ENCODE peak calls at places on chromosomes 5 and 9, in four cellular contexts. W is fibroblast of pulmonary artery, G is mesothelial cell of epicardium, T is PC-3. J is an unnamed sample.

GRCh38 chr5:72071906-72072305 is 35.4 kb upstream of the MAP1B start:
- DNase-seq in G (no peak), T (no peak), W (no peak), J (no peak)

GRCh38 chr9:8030095-8030494 is 230.5 kb upstream of the DMAC1 start:
- DNase-seq in T (peak), W (no peak), G (no peak), J (no peak)

GRCh38 chr5:1246711-1247431 is 21.7 kb downstream of the SLC6A18 start:
- DNase-seq in W (peak), T (peak), G (peak), J (no peak)

GRCh38 chr5:151212361-151212899 is 11.5 kb downstream of the CCDC69 start:
- DNase-seq in W (no peak), G (no peak), T (no peak), J (no peak)

GRCh38 chr9:14713187-14713799 is 9.2 kb downstream of the CER1 start:
- DNase-seq in G (no peak), T (peak), W (no peak), J (no peak)

GRCh38 chr5:1386274-1386717 is 41.4 kb upstream of the CLPTM1L start:
- DNase-seq in W (peak), T (peak), G (peak), J (no peak)

GRCh38 chr9:125343518-125344284 is 82.1 kb downstream of the GAPVD1 start:
- DNase-seq in G (no peak), W (peak), T (peak), J (no peak)

GRCh38 chr9:5582835-5583195 is 46.1 kb upstream of the RIC1 start:
- DNase-seq in G (no peak), T (no peak), W (peak), J (no peak)

GRCh38 chr9:78866228-78867132 is 569.6 kb downstream of the PSAT1 start:
- DNase-seq in W (peak), G (no peak), T (peak), J (no peak)

GRCh38 chr5:178590141-178590923 is at the start of gene COL23A1:
- DNase-seq in G (peak), W (peak), T (peak), J (peak)
- TF ChIP-seq CTCF in G (peak), W (peak), T (peak), J (peak)

GRCh38 chr9:109012876-109013677 is at the start of gene CTNNAL1:
- DNase-seq in W (peak), T (peak), G (peak), J (peak)

GRCh38 chr9:109015026-109015280 is 1.7 kb upstream of the CTNNAL1 start:
- DNase-seq in T (no peak), G (no peak), W (no peak), J (no peak)

GRCh38 chr9:109013678-109014145 is 413 bp upstream of the CTNNAL1 start:
- DNase-seq in T (no peak), G (no peak), W (peak), J (no peak)

GRCh38 chr9:109016132-109016531 is 2.8 kb upstream of the CTNNAL1 start:
- DNase-seq in T (no peak), W (no peak), G (no peak), J (no peak)

DNA sequence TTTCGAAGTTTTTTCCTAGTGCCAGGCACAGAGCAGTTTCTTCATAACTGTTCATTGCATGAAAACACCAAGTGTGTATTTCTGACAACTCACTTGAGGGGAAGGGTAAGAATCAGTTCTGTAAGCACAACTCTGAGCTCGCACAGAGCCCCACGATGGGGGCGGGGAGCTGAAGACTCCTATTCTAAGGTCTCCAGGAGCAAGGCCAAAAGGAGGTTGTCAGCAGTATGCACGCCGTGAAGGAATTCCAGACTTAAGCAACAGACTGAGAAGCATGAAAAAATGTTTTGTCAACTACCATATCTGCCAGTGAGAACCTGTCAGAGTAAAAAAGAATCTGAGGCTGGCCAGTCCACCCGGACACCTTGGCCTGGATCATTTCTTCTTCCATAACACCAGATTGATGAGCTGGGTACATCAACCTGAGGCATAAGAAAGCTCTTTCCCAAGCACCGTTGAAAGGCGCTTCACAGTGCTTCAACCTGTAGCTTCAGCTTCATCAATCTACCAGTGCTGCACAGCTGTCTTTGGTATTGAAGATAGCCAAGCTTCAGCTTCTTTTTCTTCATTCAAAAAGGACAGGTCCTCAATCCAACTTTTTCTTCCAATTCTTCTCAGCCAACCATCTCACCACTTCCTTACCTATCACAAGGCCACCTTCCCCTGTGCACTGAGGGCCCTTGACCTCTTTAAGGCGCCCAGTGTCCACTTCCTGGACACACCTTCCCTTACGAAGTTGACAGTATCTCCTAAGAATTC is 1.1 kb upstream of the CTNNAL1 start:
- DNase-seq in T (no peak), W (peak), G (no peak), J (no peak)
- TF ChIP-seq CTCF in T (no peak), W (no peak), G (no peak), J (no peak)

GRCh38 chr5:127170918-127171600 is 97.8 kb upstream of the C5orf63 start:
- DNase-seq in W (no peak), G (no peak), T (no peak), J (no peak)

DNA sequence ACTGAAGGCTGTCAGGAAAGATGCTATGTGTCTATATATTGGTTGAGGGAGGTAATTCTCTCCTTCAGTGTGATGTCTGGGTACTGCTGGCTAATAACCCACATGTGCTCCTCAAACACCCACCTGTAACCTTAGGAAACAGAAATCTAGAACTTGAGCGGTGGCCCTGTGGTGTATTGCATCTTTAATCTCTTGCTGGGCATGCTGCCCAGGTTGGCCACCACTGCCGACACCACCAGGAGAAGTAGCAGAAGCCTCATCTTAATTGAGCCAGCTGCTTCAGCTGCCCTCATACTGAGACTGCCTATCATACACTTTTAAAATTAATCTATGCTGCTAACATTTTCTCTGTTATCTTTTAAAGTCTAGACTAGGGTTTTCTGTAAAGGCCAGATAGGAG is 103.5 kb upstream of the C5orf63 start:
- DNase-seq in T (no peak), G (no peak), W (no peak), J (no peak)
- TF ChIP-seq CTCF in T (no peak), G (no peak), W (no peak), J (no peak)

DNA sequence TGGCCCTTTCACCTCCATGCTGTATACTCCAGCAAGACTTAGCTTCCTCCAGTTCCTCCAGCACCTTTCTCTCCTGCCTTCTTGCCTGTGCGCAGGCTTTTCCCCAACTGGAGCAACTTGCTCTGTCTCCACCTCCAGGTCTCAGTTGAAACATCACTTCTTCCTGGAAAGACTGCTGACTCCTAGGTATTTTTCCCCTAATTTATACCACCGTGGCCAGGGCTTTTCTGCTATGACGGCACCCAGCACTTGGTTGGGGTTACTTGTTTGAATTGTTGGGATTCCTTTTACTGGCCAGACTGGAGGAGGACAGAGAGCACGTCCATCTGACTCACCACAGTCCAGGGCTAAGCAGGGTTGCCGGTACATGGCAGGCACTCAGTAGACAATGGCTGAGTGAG is 67.5 kb downstream of the KCNIP1 start:
- DNase-seq in W (peak), G (no peak), T (peak), J (no peak)
- TF ChIP-seq CTCF in W (no peak), G (no peak), T (no peak), J (no peak)

GRCh38 chr5:132463808-132464154 is 26.8 kb downstream of the IRF1 start:
- DNase-seq in G (no peak), T (no peak), W (no peak), J (no peak)

GRCh38 chr5:132462856-132463745 is 27.5 kb downstream of the IRF1 start:
- DNase-seq in W (no peak), T (no peak), G (no peak), J (no peak)

GRCh38 chr5:132466453-132467291 is 23.9 kb downstream of the IRF1 start:
- DNase-seq in W (peak), T (no peak), G (no peak), J (no peak)

GRCh38 chr5:132465095-132465707 is 25.4 kb downstream of the IRF1 start:
- DNase-seq in W (no peak), T (no peak), G (no peak), J (no peak)

DNA sequence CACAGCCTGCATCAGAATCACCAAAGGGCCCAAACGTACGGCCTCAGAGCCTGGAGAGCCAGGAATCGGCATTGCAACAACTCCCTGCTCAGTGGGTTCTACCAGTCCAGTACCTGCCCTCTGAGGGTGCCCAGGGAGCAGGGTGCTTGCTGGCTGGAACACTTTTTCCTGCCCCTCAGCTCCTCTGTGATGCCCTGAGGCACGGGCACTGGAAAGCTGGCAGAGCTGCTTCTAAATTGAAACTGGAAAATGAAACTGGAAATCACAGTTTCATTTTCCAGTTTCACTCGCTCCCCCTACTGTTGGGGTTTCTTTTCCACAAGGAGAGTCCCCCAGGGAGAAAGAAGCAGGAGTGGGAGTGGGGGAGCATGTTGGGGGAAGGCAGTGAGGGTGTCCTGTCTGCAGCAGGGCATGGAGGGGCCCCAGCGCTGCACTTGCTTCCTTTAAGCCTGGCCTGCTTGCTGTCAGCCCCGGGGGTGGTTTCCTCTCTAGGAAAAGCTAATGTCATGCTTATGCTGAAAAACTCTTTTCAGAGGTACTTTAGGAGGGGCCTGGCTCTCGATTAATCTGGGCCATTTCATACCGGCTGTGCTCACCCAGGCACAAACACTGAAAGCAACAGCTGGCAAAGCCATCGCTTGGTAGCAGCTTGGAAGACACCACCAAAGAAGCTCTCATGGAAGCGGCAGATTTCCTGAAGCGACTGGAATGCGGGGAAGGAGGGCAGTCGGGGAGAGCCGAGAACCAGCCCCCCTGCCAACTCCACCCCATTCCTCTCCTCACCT is 26.2 kb downstream of the IRF1 start:
- DNase-seq in W (no peak), T (no peak), G (no peak), J (no peak)
- TF ChIP-seq CTCF in W (peak), T (peak), G (no peak), J (no peak)

GRCh38 chr9:112752334-112753110 is 2.0 kb downstream of the SNX30 start:
- DNase-seq in T (no peak), W (no peak), G (no peak), J (no peak)

GRCh38 chr9:112751059-112751795 is 667 bp downstream of the SNX30 start:
- DNase-seq in T (peak), G (peak), W (peak), J (peak)

GRCh38 chr9:112748041-112748440 is 2.5 kb upstream of the SNX30 start:
- DNase-seq in G (no peak), T (no peak), W (no peak), J (no peak)

GRCh38 chr9:112750767-112751058 is 153 bp downstream of the SNX30 start:
- DNase-seq in W (no peak), G (no peak), T (no peak), J (no peak)

DNA sequence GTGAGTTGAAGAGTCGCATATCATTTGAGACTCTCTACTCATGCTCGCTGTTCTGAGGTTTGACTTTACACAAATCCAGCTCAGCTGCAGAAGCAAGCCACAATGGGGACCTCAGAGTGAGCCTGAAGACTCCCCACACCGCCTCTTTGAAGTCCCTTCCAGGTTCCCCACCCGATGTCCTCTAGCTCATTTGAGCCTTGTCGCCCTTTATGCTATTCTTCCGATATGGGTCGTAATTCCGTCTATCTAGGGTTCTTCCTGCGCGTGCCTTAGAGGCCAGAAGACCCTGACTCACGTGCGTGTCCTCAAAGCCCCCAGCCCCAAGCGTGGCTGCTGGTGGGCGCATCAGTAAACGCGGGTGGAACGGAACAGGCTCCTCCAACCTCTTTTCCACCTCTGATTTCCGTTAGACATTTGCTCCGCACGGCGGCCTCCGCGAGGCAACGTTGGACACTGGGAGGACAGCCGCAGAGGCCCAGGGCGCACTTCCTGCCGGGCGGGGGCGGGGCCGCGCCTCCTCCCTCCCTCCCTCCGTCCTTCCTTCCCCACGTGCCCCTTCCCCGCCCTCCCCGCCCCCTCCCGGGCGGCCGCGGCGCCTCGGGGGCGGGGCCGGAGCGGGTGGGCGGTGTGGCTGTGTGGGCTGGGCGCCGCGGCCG is at the start of gene SNX30:
- DNase-seq in W (peak), G (peak), T (peak), J (peak)
- TF ChIP-seq CTCF in W (no peak), G (no peak), T (no peak), J (no peak)

J was measured in D721Med.